ENCODE peak calls at places on chromosomes 11 and 22, in seven cellular contexts. B is IMR-90, Z is H1, P is H9, O is mesenchymal stem cell, M is neuronal stem cell, U is mesendoderm. T is an unnamed sample. For H3K79me1, the result is how much of the 10 kb centered on the place peaks cover.

GRCh38 chr22:47337161-47337621 is 574.7 kb downstream of the TBC1D22A start:
- DNase-seq in B (peak), Z (no peak), P (no peak), O (no peak), M (no peak), U (no peak), T (no peak)

GRCh38 chr22:44707752-44708151 is 5.7 kb downstream of the PRR5 start:
- DNase-seq in B (peak), Z (no peak), P (no peak), O (no peak), M (no peak), U (no peak), T (no peak)

GRCh38 chr11:110479445-110480101 is 49.8 kb downstream of the FDX1 start:
- DNase-seq in B (peak), Z (no peak), P (no peak), O (peak), M (no peak), U (no peak), T (no peak)

GRCh38 chr11:120707098-120707497 is 195.6 kb downstream of the GRIK4 start:
- DNase-seq in B (peak), Z (no peak), P (no peak), O (no peak), M (no peak), U (no peak), T (no peak)

GRCh38 chr11:70055444-70055843 is 22.7 kb upstream of the ANO1 start:
- DNase-seq in B (no peak), Z (no peak), P (no peak), O (no peak), M (no peak), U (no peak), T (no peak)

GRCh38 chr11:64072403-64072802 is 36.7 kb downstream of the FLRT1 start:
- DNase-seq in B (no peak), Z (no peak), P (no peak), O (no peak), M (no peak), U (no peak), T (no peak)

GRCh38 chr22:45968751-45969413 is 8.1 kb downstream of the WNT7B start:
- DNase-seq in B (peak), Z (no peak), P (no peak), O (peak), M (no peak), U (no peak), T (no peak)

GRCh38 chr11:40508307-40508706 is 951.1 kb downstream of the LRRC4C start:
- DNase-seq in B (no peak), Z (no peak), P (no peak), O (no peak), M (no peak), U (no peak), T (no peak)

GRCh38 chr11:133843454-133843987 is 1.8 kb downstream of the SPATA19 start:
- DNase-seq in B (no peak), Z (no peak), P (no peak), O (no peak), M (no peak), U (no peak), T (no peak)

GRCh38 chr11:12244156-12244555 is 133.2 kb upstream of the PARVA start:
- DNase-seq in B (no peak), Z (no peak), P (no peak), O (no peak), M (no peak), U (no peak), T (no peak)

GRCh38 chr11:76759092-76759491 is 24.1 kb upstream of the TSKU start:
- DNase-seq in B (no peak), Z (no peak), P (no peak), O (no peak), M (no peak), U (peak), T (no peak)

GRCh38 chr22:29992341-29993275 is 87.7 kb upstream of the HORMAD2 start:
- DNase-seq in B (peak), Z (no peak), P (peak), O (no peak), M (no peak), U (no peak), T (peak)

GRCh38 chr11:12675951-12676711 is 1.9 kb downstream of the TEAD1 start:
- DNase-seq in B (peak), Z (no peak), P (no peak), O (peak), M (no peak), U (peak), T (peak)

GRCh38 chr11:119100246-119100959 is 1.2 kb downstream of the DPAGT1 start:
- DNase-seq in B (peak), Z (no peak), P (no peak), O (peak), M (no peak), U (peak), T (peak)

GRCh38 chr22:19912236-19912999 is 29.2 kb upstream of the COMT start:
- DNase-seq in B (no peak), Z (no peak), P (peak), O (no peak), M (no peak), U (no peak), T (no peak)

GRCh38 chr11:83726316-83726715 is 440.1 kb upstream of the CCDC90B start:
- DNase-seq in B (no peak), Z (no peak), P (no peak), O (no peak), M (no peak), U (peak), T (no peak)

GRCh38 chr22:20510811-20511577 is 3.6 kb downstream of the MED15 start:
- DNase-seq in B (no peak), Z (no peak), P (no peak), O (no peak), M (no peak), U (no peak), T (no peak)

GRCh38 chr11:20042717-20043392 is 117.4 kb downstream of the DBX1 start:
- DNase-seq in B (no peak), Z (no peak), P (no peak), O (no peak), M (no peak), U (no peak), T (no peak)

GRCh38 chr11:64971421-64972233 is at the start of gene MAJIN:
- DNase-seq in B (peak), Z (peak), P (peak), O (peak), M (peak), U (peak), T (peak)

GRCh38 chr11:117421041-117421440 is 93.4 kb downstream of the CEP164 start:
- DNase-seq in B (no peak), Z (no peak), P (no peak), O (no peak), M (no peak), U (no peak), T (no peak)

GRCh38 chr11:65833297-65834030 is at the start of gene SNX32:
- DNase-seq in B (peak), Z (no peak), P (peak), O (peak), M (peak), U (peak), T (peak)

GRCh38 chr22:43131773-43132501 is 11.3 kb downstream of the MCAT start:
- DNase-seq in B (no peak), Z (no peak), P (no peak), O (no peak), M (no peak), U (no peak), T (no peak)

GRCh38 chr11:72848846-72849466 is 34.7 kb downstream of the ATG16L2 start:
- DNase-seq in B (peak), Z (no peak), P (peak), O (peak), M (no peak), U (peak), T (peak)

GRCh38 chr11:62001450-62002178 is 34.2 kb upstream of the FTH1 start:
- DNase-seq in B (no peak), Z (no peak), P (no peak), O (no peak), M (no peak), U (no peak), T (no peak)

GRCh38 chr11:57479925-57480324 is 19.6 kb downstream of the RTN4RL2 start:
- DNase-seq in B (no peak), Z (no peak), P (no peak), O (no peak), M (no peak), U (no peak), T (no peak)

GRCh38 chr11:113618360-113618759 is 87.7 kb downstream of the TMPRSS5 start:
- DNase-seq in B (peak), Z (no peak), P (no peak), O (no peak), M (no peak), U (no peak), T (no peak)

GRCh38 chr11:47980907-47981621 is 705 bp downstream of the PTPRJ start:
- DNase-seq in B (peak), Z (no peak), P (peak), O (peak), M (peak), U (peak), T (no peak)

GRCh38 chr11:110908401-110909106 is 196.3 kb upstream of the ARHGAP20 start:
- DNase-seq in B (peak), Z (no peak), P (no peak), O (peak), M (no peak), U (peak), T (peak)

GRCh38 chr11:119572481-119573424 is 149.8 kb upstream of the THY1 start:
- DNase-seq in B (no peak), Z (no peak), P (peak), O (no peak), M (no peak), U (no peak), T (peak)

GRCh38 chr11:47154738-47155570 is 21.7 kb downstream of the ARFGAP2 start:
- DNase-seq in B (no peak), Z (no peak), P (no peak), O (no peak), M (no peak), U (no peak), T (no peak)

GRCh38 chr11:59615132-59615636 is 390 bp downstream of the OSBP start:
- DNase-seq in B (no peak), Z (peak), P (peak), O (peak), M (no peak), U (peak), T (peak)

GRCh38 chr22:45608763-45609180 is 62.9 kb upstream of the ATXN10 start:
- DNase-seq in B (peak), Z (no peak), P (no peak), O (peak), M (no peak), U (no peak), T (no peak)

GRCh38 chr11:22536036-22536435 is 89.6 kb downstream of the FANCF start:
- DNase-seq in B (no peak), Z (no peak), P (no peak), O (no peak), M (no peak), U (no peak), T (no peak)
- H2BK120ac ChIP-seq in B (no peak), Z (no peak), P (no peak), O (no peak), M (no peak), U (no peak), T (no peak)

DNA sequence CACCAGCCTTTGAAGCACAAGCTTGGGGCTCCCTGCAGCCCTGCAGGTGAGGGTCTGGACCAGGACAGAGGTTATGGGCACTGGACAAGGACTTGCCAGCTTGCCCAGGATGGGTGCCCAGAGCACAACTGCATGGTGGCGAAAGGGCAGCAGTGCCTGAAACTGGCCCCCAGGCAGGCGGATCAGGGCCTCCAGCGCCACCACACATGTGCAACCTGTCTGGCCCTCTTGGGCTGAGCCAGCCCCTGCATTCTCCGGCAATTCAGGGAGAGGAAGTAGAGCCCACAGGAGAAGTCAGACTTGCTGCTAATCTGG is 18.8 kb downstream of the MB start:
- DNase-seq in B (no peak), Z (no peak), P (no peak), O (no peak), M (no peak), U (no peak), T (no peak)
- H3K79me1 ChIP-seq in B (under half), Z (under half), P (under half), O (under half), M (under half), U (under half), T (under half)

DNA sequence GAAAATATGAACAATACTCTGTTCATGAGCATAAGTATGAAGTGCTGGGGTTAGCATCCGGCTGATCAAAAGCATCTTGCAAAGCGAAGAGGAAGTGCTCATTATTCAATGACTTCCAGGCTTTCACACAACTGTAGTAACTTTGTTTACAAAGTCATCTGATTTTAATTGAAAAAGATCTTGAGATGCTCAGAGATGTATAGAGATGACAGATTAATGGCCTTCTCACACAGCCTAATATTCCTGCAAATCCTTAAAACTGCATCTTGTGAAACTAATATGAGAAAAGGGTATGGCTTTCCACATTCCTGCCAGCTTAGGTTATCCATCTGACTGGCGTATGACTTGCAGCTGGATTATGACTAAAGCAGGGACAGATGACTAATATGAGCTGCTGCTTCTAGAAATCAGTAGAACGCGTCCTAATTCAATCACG is 125.4 kb downstream of the CASP12 start:
- DNase-seq in B (peak), Z (no peak), P (no peak), O (peak), M (no peak), U (no peak), T (peak)
- H3K4me2 ChIP-seq in B (peak), Z (no peak), P (no peak), O (no peak), M (no peak), U (no peak), T (no peak)

DNA sequence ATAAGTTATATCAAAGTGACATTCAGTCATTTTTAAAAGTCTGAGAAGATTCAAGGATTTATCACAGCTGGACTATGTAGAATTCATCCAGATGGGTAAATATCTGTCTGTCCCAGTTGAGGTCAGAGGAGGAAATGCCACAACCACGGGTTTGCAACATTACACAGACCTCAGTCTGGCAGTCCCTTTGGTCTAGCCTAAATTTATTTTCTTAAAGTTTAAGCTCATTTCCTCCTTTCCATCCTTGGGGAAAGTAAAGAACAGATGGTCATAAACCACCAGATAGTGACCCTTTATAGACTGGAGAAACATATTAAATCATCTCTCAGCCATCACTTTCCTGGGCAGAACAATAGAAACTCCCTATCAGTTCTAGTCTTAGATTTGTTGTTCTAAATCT is 238.4 kb upstream of the DDI1 start:
- DNase-seq in B (peak), Z (no peak), P (no peak), O (peak), M (no peak), U (no peak), T (no peak)
- H2BK120ac ChIP-seq in B (peak), Z (no peak), P (no peak), O (no peak), M (no peak), U (no peak), T (no peak)

GRCh38 chr11:79415912-79416311 is 24.9 kb downstream of the TENM4 start:
- DNase-seq in B (no peak), Z (no peak), P (no peak), O (no peak), M (no peak), U (no peak), T (no peak)
- H3K79me1 ChIP-seq in B (under half), Z (under half), P (under half), O (under half), M (under half), U (half or more), T (under half)

GRCh38 chr11:34180045-34180813 is 74.8 kb downstream of the NAT10 start:
- DNase-seq in B (no peak), Z (no peak), P (no peak), O (no peak), M (no peak), U (no peak), T (no peak)
- H3K4me2 ChIP-seq in B (no peak), Z (no peak), P (no peak), O (no peak), M (no peak), U (no peak), T (no peak)

T was measured in trophoblast cell.